ENCODE peak calls at places on chromosomes 3 and 15, in six cellular contexts. X, H, Q, W, D and P are unnamed samples.

GRCh38 chr3:197465996-197466549 is 89.7 kb downstream of the BDH1 start:
- DNase-seq in D (no peak), Q (no peak), W (peak; percentile 44), H (no peak), X (no peak), P (no peak)

GRCh38 chr3:141498592-141499223 is 11.9 kb downstream of the RASA2 start:
- DNase-seq in X (no peak), Q (peak; percentile 61), D (no peak), W (no peak), H (peak; percentile 83), P (peak; percentile 86)

GRCh38 chr15:100340721-100341661 is 784 bp downstream of the ADAMTS17 start:
- DNase-seq in X (peak; percentile 74), Q (no peak), W (no peak), D (no peak), H (no peak), P (peak; percentile 64)

GRCh38 chr15:80635953-80636352 is 59.2 kb upstream of the ABHD17C start:
- DNase-seq in Q (no peak), X (no peak), D (no peak), H (no peak), W (no peak), P (no peak)

GRCh38 chr15:92384391-92384790 is 9.3 kb upstream of the ST8SIA2 start:
- DNase-seq in W (no peak), X (no peak), Q (no peak), H (no peak), D (no peak), P (no peak)

GRCh38 chr3:119945286-119945685 is 149.0 kb downstream of the GSK3B start:
- DNase-seq in W (no peak), X (no peak), H (no peak), Q (no peak), D (no peak), P (no peak)

GRCh38 chr3:151003024-151003771 is 30.7 kb upstream of the CLRN1 start:
- DNase-seq in Q (no peak), D (no peak), X (no peak), W (peak; percentile 78), H (no peak), P (no peak)

GRCh38 chr3:170307998-170308398 is 49.5 kb upstream of the SKIL start:
- DNase-seq in H (no peak), X (no peak), D (no peak), Q (peak; percentile 58), W (peak; percentile 92), P (no peak)

GRCh38 chr15:68428431-68428940 is 3.5 kb downstream of the ITGA11 start:
- DNase-seq in X (no peak), Q (no peak), D (no peak), W (no peak), H (no peak), P (peak; percentile 2)

GRCh38 chr15:81783586-81783985 is 262.2 kb downstream of the MEX3B start:
- DNase-seq in H (no peak), Q (no peak), W (no peak), X (no peak), D (no peak), P (no peak)

GRCh38 chr3:133598405-133598804 is 24.9 kb downstream of the CDV3 start:
- DNase-seq in H (no peak), D (no peak), X (no peak), W (no peak), Q (no peak), P (no peak)

GRCh38 chr15:76285241-76285825 is 25.9 kb downstream of the ETFA start:
- DNase-seq in Q (no peak), D (no peak), X (no peak), W (peak; percentile 44), H (peak; percentile 14), P (no peak)

GRCh38 chr3:177478170-177478859 is 281.0 kb upstream of the TBL1XR1 start:
- DNase-seq in Q (peak; percentile 63), X (no peak), D (no peak), W (peak; percentile 98), H (no peak), P (no peak)

GRCh38 chr15:75947117-75947516 is 43.4 kb downstream of the FBXO22 start:
- DNase-seq in X (no peak), Q (no peak), D (no peak), W (peak; percentile 25), H (no peak), P (no peak)

GRCh38 chr3:73625124-73625665 is 454 bp upstream of the PDZRN3 start:
- DNase-seq in D (no peak), H (no peak), W (no peak), Q (no peak), X (peak; percentile 58), P (no peak)

GRCh38 chr3:149967067-149967685 is 3.5 kb downstream of the PFN2 start:
- DNase-seq in H (peak; percentile 60), D (no peak), X (no peak), Q (no peak), W (peak; percentile 84), P (no peak)

GRCh38 chr3:139530717-139531116 is 8.8 kb downstream of the RBP1 start:
- DNase-seq in Q (no peak), W (no peak), H (no peak), X (no peak), D (no peak), P (no peak)

GRCh38 chr3:128698211-128699011 is 27.6 kb upstream of the RAB7A start:
- DNase-seq in W (peak; percentile 51), H (no peak), D (peak; percentile 25), X (peak; percentile 81), Q (peak; percentile 46), P (peak; percentile 61)

GRCh38 chr15:92451225-92451825 is 57.6 kb downstream of the ST8SIA2 start:
- DNase-seq in D (no peak), X (no peak), Q (no peak), H (no peak), W (peak; percentile 23), P (no peak)

GRCh38 chr15:76309561-76310330 is 1.5 kb downstream of the ETFA start:
- DNase-seq in H (no peak), W (peak; percentile 61), X (no peak), Q (no peak), D (no peak), P (no peak)

GRCh38 chr3:186200746-186201145 is 91.9 kb upstream of the ETV5 start:
- DNase-seq in X (no peak), D (no peak), W (no peak), Q (no peak), H (no peak), P (no peak)

GRCh38 chr3:64384561-64384960 is 159.3 kb upstream of the PRICKLE2 start:
- DNase-seq in D (no peak), W (no peak), Q (no peak), H (no peak), X (no peak), P (no peak)

GRCh38 chr15:63943829-63944680 is 102.2 kb downstream of the DAPK2 start:
- DNase-seq in W (no peak), D (no peak), H (no peak), X (no peak), Q (no peak), P (no peak)

GRCh38 chr15:44101944-44102343 is 93.1 kb downstream of the FRMD5 start:
- DNase-seq in Q (no peak), D (no peak), X (no peak), W (peak; percentile 53), H (no peak), P (no peak)

GRCh38 chr15:63196846-63197245 is 7.4 kb downstream of the RAB8B start:
- DNase-seq in Q (no peak), X (no peak), H (no peak), W (no peak), D (no peak), P (no peak)

GRCh38 chr15:29632671-29633406 is 189.4 kb downstream of the TJP1 start:
- DNase-seq in D (no peak), W (no peak), Q (no peak), X (no peak), H (no peak), P (no peak)

GRCh38 chr3:113834983-113835382 is 3.6 kb upstream of the GRAMD1C start:
- DNase-seq in H (no peak), X (no peak), D (no peak), W (peak; percentile 51), Q (no peak), P (no peak)

DNA sequence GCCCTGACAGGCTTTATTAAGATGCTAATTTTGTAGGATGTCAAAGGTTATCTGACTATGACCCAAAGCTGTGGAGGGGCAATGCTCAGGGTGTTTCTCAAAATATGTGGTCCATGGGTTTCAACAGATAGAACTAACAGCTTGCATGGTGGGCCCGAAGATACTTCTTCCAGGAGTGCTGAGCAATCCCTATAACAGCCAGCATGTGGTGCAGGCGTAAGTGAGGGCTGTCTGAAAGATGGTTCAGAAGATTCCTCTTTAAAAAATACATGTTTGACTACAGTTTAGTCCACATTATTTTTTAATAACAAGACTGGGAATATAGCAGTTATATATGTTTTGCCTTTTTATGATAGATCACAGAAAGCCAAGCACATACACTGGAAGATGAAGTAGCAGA is 7.6 kb downstream of the SCG3 start:
- DNase-seq in X (no peak), Q (no peak), W (no peak), H (peak; percentile 9), D (no peak), P (no peak)
- TF ChIP-seq CTCF in X (no peak), Q (no peak), W (peak; percentile 25), H (peak; percentile 14), D (no peak), P (no peak)

GRCh38 chr3:123745184-123745855 is 138.8 kb downstream of the MYLK start:
- DNase-seq in W (peak; percentile 58), X (no peak), H (no peak), Q (no peak), D (no peak), P (no peak)
- TF ChIP-seq CTCF in W (peak; percentile 71), X (peak; percentile 17), H (no peak), Q (no peak), D (peak; percentile 25), P (peak; percentile 9)

GRCh38 chr15:35697549-35698299 is 151.8 kb upstream of the DPH6 start:
- DNase-seq in X (no peak), H (no peak), W (peak; percentile 58), Q (no peak), D (no peak), P (no peak)
- TF ChIP-seq CTCF in X (no peak), H (peak; percentile 6), W (peak; percentile 62), Q (no peak), D (peak; percentile 33), P (no peak)

GRCh38 chr3:45955017-45955647 is 11.9 kb downstream of the CXCR6 start:
- DNase-seq in H (no peak), X (no peak), Q (no peak), W (no peak), D (no peak), P (no peak)

GRCh38 chr3:45957606-45958005 is 14.3 kb downstream of the CXCR6 start:
- DNase-seq in D (no peak), Q (no peak), H (no peak), W (no peak), X (no peak), P (no peak)

GRCh38 chr3:45953536-45953935 is 10.3 kb downstream of the CXCR6 start:
- DNase-seq in Q (no peak), H (no peak), X (no peak), W (no peak), D (no peak), P (no peak)

GRCh38 chr3:45954306-45954705 is 11.0 kb downstream of the CXCR6 start:
- DNase-seq in Q (no peak), X (no peak), D (no peak), H (no peak), W (no peak), P (no peak)

DNA sequence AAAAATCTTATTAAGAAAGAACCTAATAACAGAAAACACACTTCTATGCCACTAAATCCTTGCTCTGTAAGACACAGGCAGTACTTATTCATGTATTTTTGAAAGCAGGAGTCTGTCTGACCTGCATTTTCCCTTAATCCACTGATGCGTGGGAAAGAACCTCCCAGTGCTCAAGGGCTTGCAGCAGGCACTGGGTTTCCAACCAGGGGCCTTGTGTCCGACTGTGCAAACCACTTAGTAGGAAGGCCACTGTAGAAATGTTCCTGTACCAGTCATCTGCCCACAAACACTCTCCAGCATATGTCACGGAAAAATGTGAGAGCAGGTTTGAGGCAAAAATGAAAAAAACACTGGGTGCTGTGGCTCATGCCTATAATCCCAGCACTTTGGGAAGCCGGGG is 12.4 kb downstream of the CXCR6 start:
- DNase-seq in D (no peak), Q (no peak), H (no peak), W (no peak), X (no peak), P (no peak)
- TF ChIP-seq CTCF in D (no peak), Q (no peak), H (no peak), W (no peak), X (no peak), P (no peak)